ENCODE peak calls at places on chromosomes 13 and 19, in seven cellular contexts. E is HL-60; M is CD4-positive, CD25-positive, alpha-beta regulatory T cell; O is brain microvascular endothelial cell; I is adrenal gland; N is H9; U is esophagus muscularis mucosa. Y is an unnamed sample.

GRCh38 chr13:101917833-101918755 is 465.6 kb downstream of the ITGBL1 start:
- DNase-seq in M (no peak), I (no peak), E (no peak), O (no peak), U (no peak), N (peak), Y (no peak)

GRCh38 chr19:19860756-19861390 is 4.8 kb upstream of the ZNF253 start:
- DNase-seq in O (no peak), N (peak), M (peak), I (no peak), E (no peak), U (no peak), Y (peak)

GRCh38 chr13:31697290-31697689 is 42.0 kb upstream of the RXFP2 start:
- DNase-seq in U (no peak), E (no peak), N (no peak), M (no peak), I (no peak), O (no peak), Y (no peak)

GRCh38 chr19:33737704-33738103 is 59.0 kb upstream of the KCTD15 start:
- DNase-seq in N (no peak), U (no peak), O (no peak), E (no peak), I (no peak), M (no peak), Y (no peak)

GRCh38 chr13:49652691-49653305 is 24.5 kb downstream of the ARL11 start:
- DNase-seq in U (no peak), N (peak), I (peak), O (no peak), M (peak), E (peak), Y (peak)

GRCh38 chr13:50685491-50685890 is 158.0 kb downstream of the DLEU7 start:
- DNase-seq in N (no peak), I (peak), O (peak), U (no peak), E (no peak), M (no peak), Y (peak)

GRCh38 chr19:29813665-29814064 is 1.9 kb downstream of the CCNE1 start:
- DNase-seq in U (no peak), M (no peak), N (no peak), I (no peak), O (no peak), E (no peak), Y (no peak)

GRCh38 chr13:94416454-94417080 is 62.9 kb downstream of the DCT start:
- DNase-seq in U (no peak), E (peak), N (peak), O (peak), M (no peak), I (no peak), Y (peak)

GRCh38 chr19:51729781-51730180 is 6.0 kb upstream of the HAS1 start:
- DNase-seq in U (no peak), E (no peak), M (no peak), I (no peak), O (no peak), N (no peak), Y (peak)

GRCh38 chr19:47065242-47065641 is 16.8 kb upstream of the TMEM160 start:
- DNase-seq in E (no peak), I (no peak), U (no peak), M (no peak), N (no peak), O (no peak), Y (no peak)

GRCh38 chr19:1481893-1482360 is 2.9 kb upstream of the C19orf25 start:
- DNase-seq in N (no peak), I (peak), O (no peak), M (no peak), U (no peak), E (no peak), Y (no peak)

GRCh38 chr19:35459414-35460082 is 11.5 kb downstream of the FFAR2 start:
- DNase-seq in M (no peak), E (no peak), U (no peak), N (no peak), O (no peak), I (peak), Y (peak)

GRCh38 chr13:51218691-51219090 is 3.5 kb upstream of the FAM124A start:
- DNase-seq in O (no peak), M (no peak), E (no peak), N (no peak), I (no peak), U (no peak), Y (no peak)

GRCh38 chr19:41373993-41374392 is 2.3 kb upstream of the TMEM91 start:
- DNase-seq in E (no peak), M (no peak), I (peak), N (no peak), U (peak), O (peak), Y (no peak)

GRCh38 chr19:12628040-12629022 is 17.6 kb downstream of the ZNF791 start:
- DNase-seq in E (no peak), U (no peak), O (peak), N (no peak), M (no peak), I (no peak), Y (no peak)

GRCh38 chr13:39575641-39576238 is 27.3 kb downstream of the LHFPL6 start:
- DNase-seq in E (no peak), U (no peak), M (no peak), O (no peak), N (no peak), I (no peak), Y (peak)

GRCh38 chr13:33227927-33228644 is 57.5 kb downstream of the STARD13 start:
- DNase-seq in M (no peak), O (no peak), N (no peak), I (no peak), U (no peak), E (no peak), Y (no peak)

GRCh38 chr13:95603887-95604533 is 40.5 kb downstream of the DZIP1 start:
- DNase-seq in M (no peak), N (no peak), I (peak), U (no peak), O (peak), E (no peak), Y (peak)

GRCh38 chr13:69857188-69857821 is 250.3 kb upstream of the ATXN8OS start:
- DNase-seq in I (no peak), N (no peak), M (peak), E (no peak), O (no peak), U (no peak), Y (peak)

GRCh38 chr13:52926971-52927370 is 78.5 kb upstream of the PCDH8 start:
- DNase-seq in U (no peak), O (no peak), I (no peak), E (no peak), M (no peak), N (no peak), Y (no peak)

GRCh38 chr13:83211301-83211700 is 671.0 kb downstream of the SLITRK1 start:
- DNase-seq in E (no peak), U (no peak), M (no peak), I (no peak), N (no peak), O (peak), Y (no peak)

GRCh38 chr13:30869491-30869890 is 36.6 kb upstream of the MEDAG start:
- DNase-seq in E (no peak), M (no peak), U (no peak), O (no peak), N (no peak), I (no peak), Y (no peak)

GRCh38 chr19:42059196-42059595 is 10.8 kb downstream of the GRIK5 start:
- DNase-seq in M (no peak), U (no peak), E (no peak), I (no peak), N (no peak), O (no peak), Y (no peak)

GRCh38 chr19:42023943-42024260 is 29.9 kb upstream of the ATP1A3 start:
- DNase-seq in N (no peak), E (no peak), I (no peak), O (no peak), U (no peak), M (no peak), Y (no peak)

GRCh38 chr19:46190489-46190888 is 39.1 kb upstream of the IGFL1 start:
- DNase-seq in U (no peak), I (no peak), M (no peak), E (no peak), O (no peak), N (no peak), Y (no peak)

GRCh38 chr19:13762635-13763235 is 1.6 kb upstream of the MRI1 start:
- DNase-seq in U (no peak), O (no peak), I (no peak), E (no peak), M (no peak), N (peak), Y (no peak)

GRCh38 chr13:25802579-25802978 is 249.2 kb downstream of the SHISA2 start:
- DNase-seq in I (no peak), E (peak), U (no peak), O (no peak), M (no peak), N (no peak), Y (no peak)

GRCh38 chr13:53138369-53139036 is 109.9 kb downstream of the OLFM4 start:
- DNase-seq in O (peak), N (no peak), I (no peak), M (no peak), U (no peak), E (no peak), Y (no peak)

GRCh38 chr13:31767175-31767900 is 28.0 kb downstream of the RXFP2 start:
- DNase-seq in U (no peak), E (peak), I (no peak), M (no peak), O (peak), N (no peak), Y (no peak)

GRCh38 chr19:28314771-28315170 is 898.2 kb downstream of the UQCRFS1 start:
- DNase-seq in N (no peak), U (no peak), M (no peak), O (no peak), I (no peak), E (no peak), Y (no peak)

GRCh38 chr13:29754486-29754806 is 96.0 kb downstream of the UBL3 start:
- DNase-seq in N (peak), O (peak), M (peak), E (no peak), I (peak), U (no peak), Y (no peak)

GRCh38 chr13:27533155-27533643 is 82.8 kb upstream of the MTIF3 start:
- DNase-seq in I (peak), N (peak), E (peak), M (peak), O (peak), U (peak), Y (peak)

GRCh38 chr13:79341202-79341601 is 64.9 kb downstream of the RBM26 start:
- DNase-seq in I (no peak), O (no peak), E (no peak), N (no peak), M (no peak), U (no peak), Y (no peak)

GRCh38 chr13:32164622-32165268 is 133.2 kb downstream of the FRY start:
- DNase-seq in M (peak), O (peak), E (peak), U (no peak), N (peak), I (peak), Y (peak)

GRCh38 chr13:40024578-40024952 is 369.1 kb downstream of the COG6 start:
- DNase-seq in U (no peak), M (no peak), I (no peak), O (no peak), E (no peak), N (no peak), Y (peak)

GRCh38 chr13:44292545-44292944 is 81.1 kb upstream of the SERP2 start:
- DNase-seq in E (no peak), O (no peak), I (no peak), U (no peak), N (no peak), M (no peak), Y (no peak)

GRCh38 chr19:50358483-50359431 is 6.7 kb downstream of the NAPSA start:
- DNase-seq in N (no peak), E (no peak), M (peak), O (no peak), I (no peak), U (no peak), Y (no peak)

GRCh38 chr19:11530432-11530831 is 1.5 kb upstream of the ECSIT start:
- DNase-seq in N (peak), O (peak), U (no peak), I (peak), E (peak), M (peak), Y (peak)
- H3K27ac ChIP-seq in N (no peak), O (no peak), U (peak), I (no peak), E (no peak), M (no peak), Y (no peak)

DNA sequence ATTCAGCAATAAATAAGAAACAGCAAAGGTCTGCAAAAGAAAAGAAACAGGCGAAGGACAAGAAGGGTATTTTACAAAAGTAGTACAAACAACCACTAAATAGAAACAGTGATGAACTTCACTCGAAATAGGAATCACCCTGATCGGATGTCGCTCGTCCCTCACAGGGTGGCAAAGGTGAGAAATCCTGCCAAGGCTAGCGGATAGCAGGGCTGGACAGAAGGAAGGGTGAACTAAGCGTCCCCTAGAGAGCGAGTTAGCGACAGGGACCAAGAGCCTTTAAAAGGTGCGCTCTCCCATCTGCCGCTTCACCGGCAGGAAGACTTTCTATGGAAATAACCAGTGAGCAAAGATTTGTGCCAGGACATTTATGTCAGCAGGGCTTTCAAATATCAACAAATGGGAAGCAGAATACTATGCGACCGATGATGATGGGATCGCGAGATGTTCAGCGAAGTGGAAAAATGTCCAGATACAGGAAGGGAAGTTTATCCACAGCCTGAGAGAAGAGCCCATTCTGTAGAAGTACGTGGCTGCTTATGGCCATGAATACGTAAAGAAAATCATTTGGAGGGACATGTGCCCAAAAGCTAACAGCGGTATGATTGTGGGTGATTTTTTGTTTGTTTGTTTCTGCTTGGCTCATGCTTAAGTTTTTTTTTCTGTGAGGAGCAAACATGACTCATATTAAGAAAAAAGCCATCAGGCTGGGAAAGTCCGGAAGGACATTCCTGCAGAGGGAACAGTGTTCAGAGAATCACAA is 18.9 kb downstream of the ELAVL1 start:
- DNase-seq in O (peak), N (no peak), M (no peak), U (no peak), E (no peak), I (no peak), Y (no peak)
- H3K27ac ChIP-seq in O (peak), N (no peak), M (no peak), U (no peak), E (no peak), I (no peak), Y (no peak)

GRCh38 chr13:84430441-84430840 is 548.2 kb upstream of the SLITRK1 start:
- DNase-seq in I (no peak), O (peak), U (no peak), N (no peak), M (no peak), E (no peak), Y (no peak)
- H3K27ac ChIP-seq in I (no peak), O (peak), U (no peak), N (no peak), M (no peak), E (no peak), Y (no peak)

GRCh38 chr13:98450012-98450411 is 126.9 kb downstream of the STK24 start:
- DNase-seq in N (no peak), E (no peak), I (no peak), U (no peak), O (no peak), M (no peak), Y (no peak)
- H3K27ac ChIP-seq in N (no peak), E (no peak), I (no peak), U (peak), O (no peak), M (no peak), Y (peak)

GRCh38 chr19:31107096-31107495 is 242.1 kb downstream of the TSHZ3 start:
- DNase-seq in N (no peak), M (no peak), U (no peak), I (no peak), E (no peak), O (no peak), Y (no peak)
- H3K27ac ChIP-seq in N (no peak), M (no peak), U (no peak), I (no peak), E (no peak), O (no peak), Y (no peak)

DNA sequence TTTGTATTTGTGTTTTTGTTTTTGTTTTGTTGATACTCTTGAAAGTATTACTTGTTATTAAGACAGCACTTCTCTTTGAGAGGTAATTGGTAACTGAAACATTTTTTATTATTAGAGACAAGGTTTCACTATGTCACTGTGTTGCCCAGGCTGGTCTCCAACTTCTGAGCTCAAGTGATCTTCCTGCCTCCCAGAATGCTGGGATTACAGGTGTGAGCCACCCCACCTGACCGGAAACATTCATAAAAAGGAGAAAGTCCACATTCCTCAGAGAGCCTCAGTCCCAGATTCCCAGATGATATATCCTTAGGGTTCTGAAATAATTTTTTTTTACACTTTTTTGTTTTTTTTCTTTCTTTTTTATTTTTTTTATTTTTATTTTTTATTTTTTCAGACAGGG is 2.7 kb downstream of the CARM1 start:
- DNase-seq in N (no peak), M (no peak), E (no peak), U (no peak), I (no peak), O (no peak), Y (no peak)
- H3K27ac ChIP-seq in N (no peak), M (no peak), E (no peak), U (no peak), I (no peak), O (no peak), Y (no peak)

DNA sequence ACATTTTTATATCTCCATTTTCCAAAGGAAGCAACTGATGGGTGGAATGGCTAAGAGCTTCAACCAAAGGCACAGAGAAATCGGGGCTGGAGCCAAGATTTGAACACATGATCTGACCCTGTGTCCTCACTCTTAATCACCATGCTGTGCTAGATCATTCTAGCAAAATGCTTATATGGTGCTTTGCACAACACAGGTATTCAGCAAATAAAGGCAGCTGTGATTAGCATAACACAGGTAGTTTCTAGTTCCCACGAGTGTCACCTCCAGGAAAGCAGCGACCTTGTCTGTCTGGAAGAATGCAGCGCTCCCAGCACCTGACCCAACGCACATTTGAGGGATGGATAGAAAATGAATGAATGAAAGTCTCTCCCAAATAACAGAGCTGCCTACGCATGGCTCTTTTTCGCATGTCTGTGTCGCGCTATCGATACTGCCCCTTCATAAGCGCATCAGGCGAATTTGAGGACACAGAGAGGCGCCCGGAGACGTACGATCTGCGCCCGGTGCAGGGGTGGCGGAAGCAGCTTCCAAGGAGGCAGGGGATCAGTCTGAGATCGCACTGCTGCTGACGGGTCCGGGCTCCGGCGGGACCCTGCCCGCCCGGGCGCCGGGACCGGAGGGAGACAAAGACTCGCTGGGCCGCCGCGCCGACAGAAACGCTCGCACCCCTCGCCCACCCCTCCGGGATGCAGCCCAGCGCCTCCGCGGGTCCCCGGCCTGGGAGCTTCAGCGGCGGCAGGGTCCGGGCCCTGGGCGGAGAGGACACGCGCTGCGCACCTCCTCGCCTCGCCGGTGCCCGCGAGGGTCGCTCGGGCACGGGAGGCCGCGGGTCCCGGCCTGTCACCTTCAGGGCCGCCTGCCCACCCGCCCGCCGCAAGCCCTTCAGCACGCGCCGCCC is 609 bp downstream of the EPS15L1 start:
- DNase-seq in E (peak), N (no peak), U (no peak), O (no peak), I (peak), M (peak), Y (no peak)
- H3K27ac ChIP-seq in E (peak), N (no peak), U (peak), O (peak), I (peak), M (peak), Y (peak)

GRCh38 chr19:2840794-2841790 is at the start of gene ZNF555:
- DNase-seq in U (peak), N (peak), M (peak), I (peak), E (peak), O (peak), Y (peak)

GRCh38 chr19:2837430-2837829 is 3.8 kb upstream of the ZNF555 start:
- DNase-seq in N (no peak), U (no peak), E (no peak), I (no peak), O (no peak), M (no peak), Y (no peak)

GRCh38 chr19:2845107-2845506 is 3.8 kb downstream of the ZNF555 start:
- DNase-seq in M (no peak), N (no peak), O (no peak), U (no peak), E (no peak), I (no peak), Y (no peak)

GRCh38 chr19:2846180-2846935 is 5.1 kb downstream of the ZNF555 start:
- DNase-seq in U (no peak), E (no peak), O (no peak), I (peak), N (no peak), M (no peak), Y (no peak)

GRCh38 chr19:2841858-2842574 is 741 bp downstream of the ZNF555 start:
- DNase-seq in U (no peak), N (no peak), O (no peak), I (no peak), M (no peak), E (no peak), Y (no peak)
- H3K27ac ChIP-seq in U (peak), N (no peak), O (no peak), I (peak), M (peak), E (no peak), Y (peak)